ENCODE peak calls at places on chromosomes 11 and 22, in four cellular contexts. M is foreskin fibroblast; D is kidney epithelial cell; X is stimulated activated CD4-positive, alpha-beta T cell treated with anti-CD3 and anti-CD28 coated beads, Interleukin-4, amount 100 ng/mL, for 4 hours. V is an unnamed sample.

GRCh38 chr11:88861618-88862017 is 204.2 kb downstream of the GRM5 start:
- DNase-seq in D (no peak), X (no peak), M (no peak), V (no peak)

GRCh38 chr11:67581469-67581868 is 2.1 kb upstream of the GSTP1 start:
- DNase-seq in X (no peak), M (no peak), D (no peak), V (no peak)

GRCh38 chr11:70501026-70501901 is 102.9 kb downstream of the CTTN start:
- DNase-seq in M (no peak), X (no peak), D (no peak), V (no peak)

GRCh38 chr11:104033561-104033960 is 2.9 kb upstream of the DDI1 start:
- DNase-seq in X (no peak), D (no peak), M (peak), V (no peak)

GRCh38 chr22:27719535-27720227 is 81.9 kb downstream of the MN1 start:
- DNase-seq in M (peak), D (no peak), X (no peak), V (peak)

GRCh38 chr22:25159028-25159427 is 40.6 kb upstream of the CRYBB3 start:
- DNase-seq in M (peak), X (no peak), D (no peak), V (no peak)

GRCh38 chr11:106789406-106789805 is 228.9 kb downstream of the GUCY1A2 start:
- DNase-seq in X (no peak), M (no peak), D (no peak), V (no peak)

GRCh38 chr11:10561947-10562346 is 6.5 kb downstream of the LYVE1 start:
- DNase-seq in X (no peak), D (no peak), M (no peak), V (no peak)

V was measured in NAMALWA.